ENCODE peak calls at places on chromosomes 7 and 10, in ten cellular contexts. O, E, J, I, H, L, X, F, Q and T are unnamed samples.

GRCh38 chr7:155299539-155300202 is 2.0 kb downstream of the INSIG1 start:
- DNase-seq in O (no peak), Q (no peak), J (no peak), X (no peak), L (no peak), E (no peak), F (no peak), H (peak; percentile 56), I (no peak), T (no peak)

GRCh38 chr7:108103566-108104298 is 26.4 kb downstream of the LAMB4 start:
- DNase-seq in J (no peak), L (no peak), X (no peak), E (no peak), H (no peak), F (peak; percentile 48), I (no peak), Q (no peak), O (no peak), T (no peak)

GRCh38 chr7:129376076-129376777 is 58.0 kb upstream of the STRIP2 start:
- DNase-seq in Q (no peak), F (peak; percentile 61), L (no peak), E (no peak), X (peak; percentile 53), I (peak; percentile 63), O (no peak), J (peak; percentile 45), H (peak; percentile 57), T (no peak)

GRCh38 chr7:108459922-108460551 is 3.8 kb upstream of the NRCAM start:
- DNase-seq in L (no peak), E (no peak), I (no peak), J (peak; percentile 44), X (no peak), F (peak; percentile 63), H (peak; percentile 58), Q (no peak), O (no peak), T (peak; percentile 46)

GRCh38 chr10:48241301-48241700 is 33.2 kb downstream of the FRMPD2 start:
- DNase-seq in O (no peak), E (no peak), H (no peak), F (no peak), J (no peak), Q (no peak), I (no peak), L (no peak), X (no peak), T (no peak)

GRCh38 chr7:144941127-144941526 is 105.3 kb upstream of the TPK1 start:
- DNase-seq in H (peak; percentile 37), F (no peak), L (no peak), X (no peak), Q (no peak), O (no peak), I (peak; percentile 86), J (no peak), E (no peak), T (no peak)

GRCh38 chr7:33157311-33157710 is 27.9 kb downstream of the BBS9 start:
- DNase-seq in H (no peak), E (no peak), I (no peak), X (no peak), Q (no peak), F (no peak), L (no peak), O (no peak), J (no peak), T (no peak)

GRCh38 chr10:84236807-84237198 is 4.5 kb downstream of the LRIT1 start:
- DNase-seq in H (no peak), X (no peak), I (no peak), L (no peak), F (no peak), O (no peak), J (no peak), E (no peak), Q (no peak), T (no peak)

GRCh38 chr7:70434376-70434775 is 697.6 kb upstream of the GALNT17 start:
- DNase-seq in F (peak; percentile 3), Q (no peak), H (no peak), I (no peak), O (no peak), X (no peak), L (no peak), J (no peak), E (no peak), T (no peak)

GRCh38 chr10:8130973-8131911 is 76.8 kb downstream of the GATA3 start:
- DNase-seq in X (no peak), Q (no peak), F (peak; percentile 17), I (no peak), J (no peak), O (no peak), L (no peak), H (no peak), E (no peak), T (no peak)

GRCh38 chr7:154171422-154171821 is 119.2 kb downstream of the DPP6 start:
- DNase-seq in Q (no peak), J (no peak), I (peak; percentile 82), O (no peak), F (no peak), E (no peak), X (no peak), L (no peak), H (peak; percentile 15), T (no peak)

GRCh38 chr10:126014309-126014708 is 117.9 kb downstream of the FANK1 start:
- DNase-seq in Q (no peak), F (no peak), H (no peak), O (no peak), L (no peak), J (no peak), E (no peak), I (no peak), X (no peak), T (no peak)

GRCh38 chr10:76026176-76026771 is 594.9 kb downstream of the LRMDA start:
- DNase-seq in X (no peak), F (no peak), H (no peak), I (no peak), J (no peak), Q (no peak), O (no peak), E (no peak), L (no peak), T (no peak)

GRCh38 chr10:69443354-69443753 is 7.9 kb upstream of the TSPAN15 start:
- DNase-seq in H (no peak), X (no peak), E (no peak), J (no peak), I (no peak), F (no peak), O (no peak), Q (no peak), L (no peak), T (no peak)
- H3K4me1 ChIP-seq in H (no peaks in the 10 kb centered on the region), X (no peaks in the 10 kb centered on the region), E (peaks cover 7% of the 10 kb centered on the region), J (peaks cover 21% of the 10 kb centered on the region), I (no peaks in the 10 kb centered on the region), F (peaks cover 65% of the 10 kb centered on the region), O (no peaks in the 10 kb centered on the region), Q (peaks cover 32% of the 10 kb centered on the region), L (peaks cover 26% of the 10 kb centered on the region), T (peaks cover 21% of the 10 kb centered on the region)

GRCh38 chr10:71864861-71865473 is 13.9 kb upstream of the PSAP start:
- DNase-seq in O (no peak), F (peak; percentile 64), J (no peak), L (no peak), H (no peak), Q (no peak), X (no peak), I (no peak), E (no peak), T (no peak)
- H3K4me1 ChIP-seq in O (no peaks in the 10 kb centered on the region), F (peaks cover 78% of the 10 kb centered on the region), J (peaks cover 17% of the 10 kb centered on the region), L (peaks cover 10% of the 10 kb centered on the region), H (peaks cover 17% of the 10 kb centered on the region), Q (peaks cover 44% of the 10 kb centered on the region), X (no peaks in the 10 kb centered on the region), I (peaks cover 9% of the 10 kb centered on the region), E (peaks cover 13% of the 10 kb centered on the region), T (peaks cover 33% of the 10 kb centered on the region)

GRCh38 chr7:100885440-100886141 is 3.9 kb downstream of the UFSP1 start:
- DNase-seq in Q (no peak), O (no peak), J (no peak), E (no peak), L (no peak), F (no peak), I (no peak), H (no peak), X (no peak), T (no peak)

GRCh38 chr7:100886142-100886935 is 3.2 kb downstream of the UFSP1 start:
- DNase-seq in X (no peak), I (no peak), O (no peak), E (no peak), F (no peak), L (no peak), H (no peak), Q (no peak), J (no peak), T (no peak)

GRCh38 chr7:100887186-100887954 is 2.1 kb downstream of the UFSP1 start:
- DNase-seq in L (no peak), O (peak; percentile 36), X (no peak), Q (no peak), H (no peak), E (no peak), J (no peak), F (no peak), I (no peak), T (no peak)

GRCh38 chr7:100887955-100888481 is 1.5 kb downstream of the UFSP1 start:
- DNase-seq in O (no peak), H (no peak), X (no peak), Q (no peak), L (peak; percentile 9), E (no peak), I (no peak), J (no peak), F (no peak), T (no peak)

GRCh38 chr7:100886936-100887185 is 2.7 kb downstream of the UFSP1 start:
- DNase-seq in X (no peak), Q (no peak), O (no peak), J (no peak), I (no peak), L (no peak), H (no peak), F (no peak), E (no peak), T (no peak)
- H3K4me1 ChIP-seq in X (no peaks in the 10 kb centered on the region), Q (peaks cover 21% of the 10 kb centered on the region), O (peaks cover 36% of the 10 kb centered on the region), J (peaks cover 34% of the 10 kb centered on the region), I (peaks cover 2% of the 10 kb centered on the region), L (peaks cover 11% of the 10 kb centered on the region), H (peaks cover 10% of the 10 kb centered on the region), F (peaks cover 30% of the 10 kb centered on the region), E (peaks cover 21% of the 10 kb centered on the region), T (peaks cover 16% of the 10 kb centered on the region)

GRCh38 chr7:118046086-118046485 is 137.9 kb upstream of the LSM8 start:
- DNase-seq in O (no peak), H (no peak), F (no peak), J (no peak), X (no peak), E (no peak), L (no peak), I (no peak), Q (no peak), T (no peak)

GRCh38 chr7:118039963-118040489 is 143.9 kb upstream of the LSM8 start:
- DNase-seq in O (no peak), X (no peak), J (no peak), E (no peak), Q (no peak), L (no peak), F (no peak), H (no peak), I (no peak), T (no peak)

GRCh38 chr7:118041336-118041878 is 142.6 kb upstream of the LSM8 start:
- DNase-seq in E (no peak), X (no peak), H (no peak), L (no peak), I (no peak), F (no peak), Q (no peak), J (no peak), O (no peak), T (no peak)

GRCh38 chr7:118045629-118046028 is 138.3 kb upstream of the LSM8 start:
- DNase-seq in O (no peak), F (no peak), I (no peak), J (no peak), L (no peak), H (no peak), Q (no peak), E (no peak), X (no peak), T (no peak)

GRCh38 chr7:118040562-118040961 is 143.4 kb upstream of the LSM8 start:
- DNase-seq in I (no peak), F (no peak), H (no peak), X (no peak), O (no peak), J (no peak), L (no peak), E (no peak), Q (no peak), T (no peak)
- H3K4me1 ChIP-seq in I (no peaks in the 10 kb centered on the region), F (no peaks in the 10 kb centered on the region), H (no peaks in the 10 kb centered on the region), X (no peaks in the 10 kb centered on the region), O (no peaks in the 10 kb centered on the region), J (no peaks in the 10 kb centered on the region), L (no peaks in the 10 kb centered on the region), E (no peaks in the 10 kb centered on the region), Q (no peaks in the 10 kb centered on the region), T (no peaks in the 10 kb centered on the region)